ENCODE peak calls at places on chromosome 14, in nine cellular contexts. C is heart left ventricle; V is mucosa of descending colon; K is PC-9; T is Peyer's patch; B is fibroblast of pulmonary artery; P is right lobe of liver; W is CD8-positive, alpha-beta T cell; L is BJ. R is an unnamed sample.

GRCh38 chr14:45070215-45070614 is 13.7 kb upstream of the PRPF39 start:
- DNase-seq in C (no peak), V (no peak), K (no peak), T (no peak), B (no peak), P (no peak), W (no peak), L (no peak), R (peak)

GRCh38 chr14:22383515-22384166 is 205.4 kb downstream of the DAD1 start:
- DNase-seq in C (no peak), V (no peak), K (no peak), T (peak), B (no peak), P (no peak), W (no peak), L (no peak), R (no peak)

GRCh38 chr14:77100961-77101360 is 2.9 kb downstream of the CIPC start:
- DNase-seq in C (no peak), V (no peak), K (no peak), T (no peak), B (no peak), P (no peak), W (no peak), L (no peak), R (no peak)

GRCh38 chr14:66603945-66604344 is 96.0 kb downstream of the GPHN start:
- DNase-seq in C (no peak), V (no peak), K (no peak), T (no peak), B (no peak), P (no peak), W (no peak), L (no peak), R (no peak)

GRCh38 chr14:66477567-66477966 is 8.6 kb upstream of the CCDC196 start:
- DNase-seq in C (no peak), V (no peak), K (no peak), T (no peak), B (no peak), P (no peak), W (no peak), L (no peak), R (no peak)

GRCh38 chr14:72563676-72564075 is 330.2 kb downstream of the DPF3 start:
- DNase-seq in C (no peak), V (no peak), K (no peak), T (no peak), B (no peak), P (no peak), W (no peak), L (no peak), R (no peak)

GRCh38 chr14:80987235-80988032 is 32.0 kb downstream of the TSHR start:
- DNase-seq in C (peak), V (peak), K (peak), T (peak), B (peak), P (peak), W (peak), L (peak), R (peak)

GRCh38 chr14:22836301-22837058 is at the start of gene MMP14:
- DNase-seq in C (peak), V (peak), K (no peak), T (peak), B (peak), P (no peak), W (no peak), L (peak), R (peak)

GRCh38 chr14:95518045-95518751 is 1.7 kb upstream of the SYNE3 start:
- DNase-seq in C (no peak), V (no peak), K (no peak), T (peak), B (peak), P (peak), W (no peak), L (no peak), R (peak)

GRCh38 chr14:103138483-103139370 is 15.5 kb downstream of the TNFAIP2 start:
- DNase-seq in C (no peak), V (no peak), K (no peak), T (no peak), B (no peak), P (no peak), W (no peak), L (no peak), R (no peak)

GRCh38 chr14:102370305-102370809 is 7.6 kb downstream of the TECPR2 start:
- DNase-seq in C (no peak), V (no peak), K (peak), T (no peak), B (peak), P (no peak), W (no peak), L (no peak), R (peak)

GRCh38 chr14:97995571-97995970 is 1198.4 kb downstream of the VRK1 start:
- DNase-seq in C (no peak), V (no peak), K (no peak), T (no peak), B (no peak), P (no peak), W (no peak), L (no peak), R (no peak)

GRCh38 chr14:28651148-28651547 is 115.4 kb upstream of the FOXG1 start:
- DNase-seq in C (no peak), V (no peak), K (no peak), T (no peak), B (peak), P (no peak), W (no peak), L (no peak), R (no peak)

GRCh38 chr14:90850487-90850886 is 34.3 kb upstream of the TTC7B start:
- DNase-seq in C (no peak), V (no peak), K (peak), T (no peak), B (peak), P (no peak), W (no peak), L (no peak), R (peak)

DNA sequence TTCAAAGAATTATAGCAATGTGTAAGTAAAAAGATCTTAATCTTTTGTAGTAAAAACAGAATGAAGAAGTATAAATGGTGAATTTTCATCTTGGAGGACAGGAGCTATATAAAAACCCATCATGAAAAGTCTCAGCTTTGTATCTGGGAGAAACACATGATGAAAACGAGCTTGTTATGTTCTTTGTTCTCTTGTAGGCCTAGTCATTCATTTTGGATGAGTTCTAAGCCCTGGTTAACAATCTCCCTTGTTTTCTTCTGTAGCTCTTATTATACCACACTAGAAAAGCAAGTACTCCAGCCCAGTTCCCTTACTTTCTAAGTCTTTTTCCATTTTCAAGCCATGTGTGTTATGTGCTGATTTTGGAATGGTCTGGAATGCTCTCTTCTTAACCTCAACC is 463.5 kb upstream of the RGS6 start:
- DNase-seq in C (no peak), V (no peak), K (no peak), T (no peak), B (no peak), P (no peak), W (no peak), L (no peak), R (no peak)
- H3K4me3 ChIP-seq in C (no peak), V (no peak), K (no peak), T (no peak), B (no peak), P (no peak), W (no peak), L (no peak), R (no peak)

GRCh38 chr14:60738843-60739508 is 4.4 kb downstream of the MNAT1 start:
- DNase-seq in C (no peak), V (no peak), K (no peak), T (no peak), B (peak), P (no peak), W (no peak), L (no peak), R (no peak)
- TF ChIP-seq CTCF in C (no peak), V (no peak), K (no peak), T (no peak), B (no peak), P (no peak), W (no peak), L (no peak), R (no peak)

DNA sequence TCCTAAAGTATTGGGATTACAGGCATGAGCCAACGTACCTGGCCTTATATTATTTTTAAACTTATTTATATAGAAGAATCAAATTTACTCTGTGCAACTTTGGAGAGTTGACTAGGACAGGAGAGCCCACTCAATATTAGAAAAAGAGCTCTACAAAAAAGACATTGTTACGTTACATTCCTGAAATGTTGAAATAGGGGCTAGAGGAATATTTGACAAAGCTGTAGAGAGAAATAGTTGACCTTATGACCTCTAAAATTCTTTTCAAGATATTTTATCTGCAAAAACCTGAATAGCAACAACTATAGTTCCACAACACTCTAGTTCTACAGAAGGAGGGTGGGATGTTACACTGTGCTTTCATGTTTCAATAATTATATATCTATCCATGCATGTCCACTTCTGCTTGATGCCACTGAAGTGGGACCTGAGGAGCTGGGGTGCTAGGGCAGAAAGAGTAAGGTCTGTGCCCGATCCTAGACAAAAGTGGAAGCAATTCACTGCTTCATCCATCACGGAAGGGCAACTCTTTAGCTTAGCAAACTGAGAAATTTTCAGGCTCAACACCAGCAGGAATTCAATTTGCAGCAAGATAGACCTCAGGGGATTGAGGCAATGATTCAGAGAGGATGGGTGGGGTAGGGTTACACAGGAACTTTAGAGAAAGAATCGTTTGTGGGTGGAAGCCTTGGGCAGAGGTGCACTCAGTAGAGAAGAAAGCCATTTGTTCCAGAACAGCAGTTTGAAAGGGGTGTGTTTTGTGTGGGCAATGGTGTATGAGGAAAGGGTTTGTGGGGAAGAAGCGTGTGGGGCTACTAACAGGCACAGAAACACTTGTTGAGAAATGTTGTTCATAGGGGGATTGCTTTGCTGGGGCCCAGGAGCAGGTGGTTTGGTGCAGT is 16.0 kb upstream of the RNASE10 start:
- DNase-seq in C (peak), V (no peak), K (peak), T (no peak), B (peak), P (no peak), W (no peak), L (no peak), R (no peak)
- H3K4me3 ChIP-seq in C (no peak), V (no peak), K (no peak), T (no peak), B (no peak), P (no peak), W (peak), L (no peak), R (no peak)

GRCh38 chr14:56687123-56687522 is 107.5 kb downstream of the TMEM260 start:
- DNase-seq in C (no peak), V (no peak), K (peak), T (no peak), B (no peak), P (no peak), W (no peak), L (no peak), R (no peak)

GRCh38 chr14:56686416-56686815 is 106.8 kb downstream of the TMEM260 start:
- DNase-seq in C (peak), V (peak), K (peak), T (no peak), B (no peak), P (peak), W (no peak), L (no peak), R (no peak)
- TF ChIP-seq CTCF in C (peak), V (no peak), K (peak), T (no peak), B (no peak), P (peak), W (no peak), L (no peak), R (no peak)

DNA sequence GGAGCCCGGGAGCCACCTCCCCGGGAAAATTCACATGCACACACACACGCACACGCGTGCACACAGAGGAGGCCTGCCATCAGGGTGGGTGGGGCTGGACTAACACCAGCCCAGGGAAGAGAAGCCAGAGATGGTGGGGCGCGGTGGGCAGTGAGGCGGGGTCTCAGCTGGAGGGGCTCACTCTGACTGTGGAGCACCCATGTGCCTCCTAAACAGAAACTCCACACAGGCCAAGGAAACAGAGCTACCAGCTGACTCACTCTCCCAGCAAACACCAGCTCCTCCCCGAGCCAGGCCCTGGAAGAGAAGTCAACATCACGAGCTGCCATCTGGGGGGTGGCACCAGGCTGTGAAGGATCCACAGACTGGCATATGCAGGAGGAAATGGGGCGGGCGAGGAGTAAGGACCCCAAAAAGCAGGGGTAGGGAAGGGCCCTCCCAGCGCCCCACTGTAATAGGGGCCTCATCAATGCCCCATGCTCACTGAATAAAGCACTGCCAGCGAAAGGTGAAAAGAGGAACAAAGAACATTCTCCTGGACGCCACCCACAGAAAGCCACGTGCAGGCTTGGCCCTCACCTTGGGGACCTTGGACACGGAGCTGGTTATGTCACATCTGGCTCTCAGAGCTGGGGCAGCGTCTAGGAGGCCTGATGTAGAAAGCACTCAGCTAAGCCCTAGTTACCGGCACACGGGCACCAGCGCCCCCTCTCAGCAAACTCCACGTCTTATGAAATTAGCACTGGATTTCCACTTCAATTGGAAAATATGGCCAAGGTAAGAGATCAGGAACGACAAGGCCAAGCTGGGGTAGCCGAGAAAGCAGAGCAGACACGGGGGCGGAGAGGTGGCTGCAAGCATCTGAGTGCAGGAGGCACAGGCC is 8.4 kb upstream of the INF2 start:
- DNase-seq in C (peak), V (peak), K (peak), T (peak), B (peak), P (peak), W (no peak), L (no peak), R (peak)
- H3K4me3 ChIP-seq in C (no peak), V (no peak), K (peak), T (no peak), B (peak), P (no peak), W (no peak), L (no peak), R (peak)

DNA sequence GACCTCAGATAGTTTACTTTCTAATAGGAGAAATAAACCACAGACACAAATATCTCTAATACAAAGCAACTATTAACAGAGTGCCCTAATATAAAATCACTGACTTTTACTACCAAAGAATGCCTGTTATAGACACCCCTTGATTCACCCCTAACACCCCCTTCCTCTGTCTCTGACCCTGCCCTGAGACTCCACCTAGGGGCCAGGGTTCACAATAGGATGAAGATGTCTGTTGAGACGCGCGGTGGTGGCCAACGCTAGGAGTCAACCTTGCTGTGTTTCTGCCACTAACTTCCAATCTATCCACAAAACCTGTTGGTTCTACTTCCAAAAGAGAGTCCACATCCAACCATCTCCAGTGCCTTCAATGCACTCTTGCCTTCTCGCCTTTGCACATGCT is 10.9 kb upstream of the TC2N start:
- DNase-seq in C (no peak), V (no peak), K (no peak), T (no peak), B (no peak), P (no peak), W (no peak), L (no peak), R (no peak)
- TF ChIP-seq CTCF in C (no peak), V (no peak), K (no peak), T (no peak), B (no peak), P (no peak), W (no peak), L (no peak), R (no peak)

GRCh38 chr14:55718551-55718950 is 138.5 kb downstream of the KTN1 start:
- DNase-seq in C (no peak), V (no peak), K (no peak), T (no peak), B (no peak), P (no peak), W (no peak), L (no peak), R (no peak)

GRCh38 chr14:55721353-55721752 is 141.3 kb downstream of the KTN1 start:
- DNase-seq in C (no peak), V (no peak), K (peak), T (no peak), B (peak), P (no peak), W (no peak), L (peak), R (peak)

GRCh38 chr14:55715889-55716288 is 135.9 kb downstream of the KTN1 start:
- DNase-seq in C (peak), V (no peak), K (no peak), T (peak), B (peak), P (no peak), W (no peak), L (peak), R (peak)

GRCh38 chr14:55720796-55721195 is 140.8 kb downstream of the KTN1 start:
- DNase-seq in C (no peak), V (no peak), K (no peak), T (no peak), B (no peak), P (no peak), W (no peak), L (no peak), R (no peak)

DNA sequence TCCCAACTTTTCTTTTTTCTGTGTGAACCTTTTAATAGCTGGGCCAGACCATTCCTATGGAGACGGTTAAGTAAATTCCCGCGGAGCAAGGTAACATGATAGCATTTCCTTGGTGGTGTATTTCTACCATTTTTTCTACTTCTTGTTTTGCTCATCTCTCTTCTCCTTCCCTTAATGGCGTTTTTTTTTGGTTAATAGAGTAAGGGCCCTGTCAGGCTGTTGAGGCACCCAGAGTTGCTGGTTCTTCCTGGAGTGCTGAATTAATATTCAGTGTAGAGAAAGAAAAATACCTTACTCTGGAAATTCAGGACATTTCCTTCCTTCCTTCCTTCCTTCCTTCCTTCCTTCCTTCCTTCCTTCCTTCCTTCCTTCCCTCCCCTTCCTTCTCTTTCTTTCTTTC is 137.6 kb downstream of the KTN1 start:
- DNase-seq in C (no peak), V (no peak), K (no peak), T (no peak), B (no peak), P (no peak), W (no peak), L (no peak), R (no peak)
- H3K4me3 ChIP-seq in C (no peak), V (no peak), K (no peak), T (no peak), B (no peak), P (no peak), W (no peak), L (no peak), R (no peak)